ENCODE peak calls at places on chromosomes 6 and 20, in five cellular contexts. O, F, V, C and S are unnamed samples.

GRCh38 chr6:116500969-116501433 is 10.4 kb upstream of the CALHM5 start:
- DNase-seq in C (no peak), V (peak), O (no peak), F (peak), S (no peak)

GRCh38 chr6:93827728-93828127 is 408.4 kb upstream of the EPHA7 start:
- DNase-seq in V (no peak), C (no peak), O (no peak), F (no peak), S (no peak)

GRCh38 chr20:57275813-57276212 is 9.4 kb upstream of the BMP7 start:
- DNase-seq in O (no peak), V (no peak), C (no peak), F (no peak), S (no peak)

GRCh38 chr6:136920216-136920857 is 1.8 kb upstream of the SLC35D3 start:
- DNase-seq in C (no peak), F (no peak), O (no peak), V (no peak), S (no peak)

GRCh38 chr20:18428490-18429173 is 38.2 kb downstream of the DZANK1 start:
- DNase-seq in V (peak), C (peak), F (peak), O (no peak), S (peak)

GRCh38 chr20:33490023-33490933 is at the start of gene CBFA2T2:
- DNase-seq in F (peak), V (peak), C (no peak), O (no peak), S (no peak)

GRCh38 chr20:47209982-47210381 is 146.5 kb downstream of the ZMYND8 start:
- DNase-seq in V (no peak), C (no peak), F (no peak), O (no peak), S (no peak)

GRCh38 chr6:424741-425417 is 33.3 kb downstream of the IRF4 start:
- DNase-seq in O (no peak), V (no peak), F (no peak), C (no peak), S (no peak)

GRCh38 chr6:49676671-49677281 is 36.6 kb downstream of the CRISP2 start:
- DNase-seq in C (no peak), V (peak), O (no peak), F (peak), S (no peak)

GRCh38 chr20:48689388-48689787 is 138.4 kb downstream of the PREX1 start:
- DNase-seq in F (no peak), V (no peak), O (no peak), C (no peak), S (no peak)

GRCh38 chr6:144036064-144036873 is 28.2 kb upstream of the PLAGL1 start:
- DNase-seq in C (no peak), F (peak), V (peak), O (no peak), S (no peak)

GRCh38 chr6:158703840-158704822 is 54.3 kb downstream of the SYTL3 start:
- DNase-seq in C (peak), F (peak), V (peak), O (peak), S (no peak)

GRCh38 chr20:53741726-53742028 is 148.0 kb upstream of the ZNF217 start:
- DNase-seq in O (no peak), C (no peak), V (no peak), F (no peak), S (no peak)

GRCh38 chr6:131136021-131136847 is 967 bp downstream of the AKAP7 start:
- DNase-seq in O (no peak), C (peak), V (peak), F (peak), S (no peak)

GRCh38 chr6:116424001-116424400 is 37.2 kb upstream of the CALHM6 start:
- DNase-seq in O (no peak), C (peak), F (peak), V (no peak), S (no peak)

GRCh38 chr6:93017626-93018025 is 401.7 kb downstream of the EPHA7 start:
- DNase-seq in V (no peak), O (no peak), C (no peak), F (no peak), S (no peak)

GRCh38 chr6:2915150-2915549 is 12.0 kb upstream of the SERPINB9 start:
- DNase-seq in O (no peak), V (no peak), C (no peak), F (no peak), S (no peak)

GRCh38 chr6:28988536-28989415 is 16.3 kb downstream of the ZNF311 start:
- DNase-seq in V (peak), O (peak), F (peak), C (peak), S (no peak)